ENCODE peak calls at places on chromosome 11, in eight cellular contexts. O is lower leg skin, U is nephron progenitor cell, D is RWPE1, J is fibroblast of the aortic adventitia, W is Calu3, Q is GM13977, G is RWPE2. V is an unnamed sample.
A peak's percentile ranks its signal among the peaks of the same experiment; 100 is the strongest.

GRCh38 chr11:76770642-76771445 is 12.3 kb upstream of the TSKU start:
- DNase-seq in G (no peak), O (peak; percentile 93), D (no peak), W (peak; percentile 53), J (peak; percentile 89), Q (no peak), U (no peak), V (no peak)

GRCh38 chr11:14362613-14363012 is 3.6 kb upstream of the RRAS2 start:
- DNase-seq in Q (no peak), D (no peak), G (no peak), O (no peak), W (no peak), J (no peak), U (no peak), V (no peak)

GRCh38 chr11:75577198-75577597 is 15.1 kb downstream of the SERPINH1 start:
- DNase-seq in U (peak; percentile 71), J (no peak), O (no peak), Q (peak; percentile 56), D (peak; percentile 52), G (no peak), W (peak; percentile 36), V (peak; percentile 52)

GRCh38 chr11:121236115-121237001 is 56.2 kb upstream of the SC5D start:
- DNase-seq in O (no peak), Q (peak; percentile 47), G (no peak), U (peak; percentile 6), J (peak; percentile 15), W (no peak), D (no peak), V (no peak)

GRCh38 chr11:720642-721346 is 14.8 kb downstream of the EPS8L2 start:
- DNase-seq in O (no peak), W (no peak), J (no peak), U (peak; percentile 82), D (no peak), Q (peak; percentile 92), G (peak; percentile 73), V (peak; percentile 44)

GRCh38 chr11:132523929-132524328 is 1008.4 kb downstream of the OPCML start:
- DNase-seq in W (no peak), J (no peak), D (no peak), O (no peak), Q (no peak), U (no peak), G (no peak), V (no peak)

GRCh38 chr11:12884751-12885318 is 124.3 kb upstream of the RASSF10 start:
- DNase-seq in Q (no peak), J (no peak), O (no peak), G (no peak), U (no peak), D (no peak), W (no peak), V (no peak)

GRCh38 chr11:77710358-77710757 is 72.8 kb upstream of the CLNS1A start:
- DNase-seq in Q (no peak), G (no peak), U (no peak), J (peak; percentile 22), O (no peak), W (no peak), D (peak; percentile 8), V (no peak)

GRCh38 chr11:126211236-126212088 is at the start of the genes FAM118B and RPUSD4:
- DNase-seq in J (peak; percentile 95), U (peak; percentile 99), G (peak; percentile 97), O (peak; percentile 100), W (peak; percentile 97), D (peak; percentile 99), Q (peak; percentile 97), V (peak; percentile 99)

GRCh38 chr11:18046116-18046777 is at the start of gene TPH1:
- DNase-seq in G (no peak), U (peak; percentile 71), Q (no peak), D (peak; percentile 50), O (peak; percentile 86), W (peak; percentile 48), J (peak; percentile 41), V (peak; percentile 51)

GRCh38 chr11:36447947-36448346 is 62.1 kb downstream of the TRAF6 start:
- DNase-seq in U (no peak), D (peak; percentile 48), G (peak; percentile 78), O (no peak), Q (no peak), J (no peak), W (peak; percentile 93), V (no peak)

GRCh38 chr11:7467652-7468051 is 17.7 kb upstream of the OLFML1 start:
- DNase-seq in G (no peak), W (no peak), O (no peak), U (no peak), Q (peak; percentile 45), D (no peak), J (no peak), V (no peak)

GRCh38 chr11:89175796-89176195 is 1.9 kb upstream of the TYR start:
- DNase-seq in D (no peak), O (no peak), W (no peak), G (no peak), Q (no peak), U (no peak), J (peak; percentile 3), V (no peak)

GRCh38 chr11:8080674-8081590 is at the start of gene TUB:
- DNase-seq in G (no peak), W (peak; percentile 16), Q (peak; percentile 64), D (peak; percentile 18), U (peak; percentile 75), J (no peak), O (no peak), V (peak; percentile 26)

GRCh38 chr11:36069576-36070214 is 125.8 kb downstream of the LDLRAD3 start:
- DNase-seq in O (no peak), W (no peak), U (peak; percentile 17), D (no peak), Q (no peak), J (no peak), G (no peak), V (no peak)

GRCh38 chr11:65588199-65589054 is 7.2 kb downstream of the KCNK7 start:
- DNase-seq in Q (peak; percentile 97), W (peak; percentile 64), U (no peak), D (no peak), O (no peak), G (no peak), J (peak; percentile 43), V (no peak)

GRCh38 chr11:66142370-66143263 is 72.5 kb downstream of the PACS1 start:
- DNase-seq in W (peak; percentile 35), D (peak; percentile 80), O (no peak), Q (no peak), J (peak; percentile 26), G (no peak), U (no peak), V (no peak)

GRCh38 chr11:78564037-78564888 is 10.4 kb downstream of the NARS2 start:
- DNase-seq in Q (no peak), G (no peak), O (no peak), U (peak; percentile 15), D (peak; percentile 42), J (peak; percentile 87), W (peak; percentile 43), V (peak; percentile 54)

GRCh38 chr11:10294289-10294953 is 402 bp upstream of the SBF2 start:
- DNase-seq in U (peak; percentile 64), Q (no peak), J (peak; percentile 64), G (peak; percentile 58), O (peak; percentile 91), W (peak; percentile 27), D (peak; percentile 44), V (no peak)

GRCh38 chr11:45915446-45915845 is 2.2 kb downstream of the PEX16 start:
- DNase-seq in D (no peak), O (no peak), Q (no peak), W (no peak), G (no peak), U (no peak), J (no peak), V (no peak)

GRCh38 chr11:114827043-114827442 is 148.7 kb downstream of the NXPE2 start:
- DNase-seq in G (no peak), U (no peak), Q (no peak), O (no peak), D (no peak), W (no peak), J (no peak), V (no peak)

GRCh38 chr11:123060265-123061000 is 1.5 kb downstream of the HSPA8 start:
- DNase-seq in U (no peak), Q (no peak), W (no peak), O (no peak), G (no peak), J (no peak), D (no peak), V (no peak)

GRCh38 chr11:67691149-67691548 is 16.7 kb upstream of the ALDH3B2 start:
- DNase-seq in Q (no peak), G (no peak), W (no peak), O (no peak), J (no peak), U (no peak), D (no peak), V (no peak)
- TF ChIP-seq CTCF in Q (peak; percentile 38), G (peak; percentile 45), W (peak; percentile 15), O (no peak), J (peak; percentile 35), U (no peak), D (peak; percentile 18), V (peak; percentile 45)

DNA sequence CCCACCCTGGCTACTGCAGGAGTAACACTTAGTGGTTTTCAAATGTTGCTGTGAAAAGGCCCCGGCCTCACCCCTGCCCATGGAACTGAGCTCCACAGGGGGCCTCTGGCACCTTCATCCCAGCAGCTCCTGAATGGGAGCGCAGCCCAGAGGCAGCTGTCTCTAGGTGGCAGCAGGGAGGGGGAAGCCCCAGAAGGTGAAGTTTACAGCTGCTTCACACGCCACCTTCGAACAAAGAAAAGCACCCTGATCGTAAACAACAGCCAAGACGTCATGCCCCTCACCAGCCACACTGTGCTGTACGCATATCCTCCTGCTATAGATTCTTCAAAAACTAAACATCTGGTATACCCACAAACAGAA is 105.5 kb downstream of the CTTN start:
- DNase-seq in D (no peak), G (no peak), Q (no peak), O (no peak), W (no peak), U (no peak), J (no peak), V (no peak)
- TF ChIP-seq CTCF in D (no peak), G (no peak), Q (no peak), O (no peak), W (no peak), U (peak; percentile 10), J (no peak), V (peak; percentile 35)

GRCh38 chr11:134230339-134230738 is 5.9 kb downstream of the VPS26B start:
- DNase-seq in Q (no peak), W (no peak), O (peak; percentile 56), J (no peak), D (no peak), U (no peak), G (no peak), V (no peak)
- TF ChIP-seq CTCF in Q (no peak), W (no peak), O (no peak), J (no peak), D (no peak), U (no peak), G (no peak), V (no peak)

DNA sequence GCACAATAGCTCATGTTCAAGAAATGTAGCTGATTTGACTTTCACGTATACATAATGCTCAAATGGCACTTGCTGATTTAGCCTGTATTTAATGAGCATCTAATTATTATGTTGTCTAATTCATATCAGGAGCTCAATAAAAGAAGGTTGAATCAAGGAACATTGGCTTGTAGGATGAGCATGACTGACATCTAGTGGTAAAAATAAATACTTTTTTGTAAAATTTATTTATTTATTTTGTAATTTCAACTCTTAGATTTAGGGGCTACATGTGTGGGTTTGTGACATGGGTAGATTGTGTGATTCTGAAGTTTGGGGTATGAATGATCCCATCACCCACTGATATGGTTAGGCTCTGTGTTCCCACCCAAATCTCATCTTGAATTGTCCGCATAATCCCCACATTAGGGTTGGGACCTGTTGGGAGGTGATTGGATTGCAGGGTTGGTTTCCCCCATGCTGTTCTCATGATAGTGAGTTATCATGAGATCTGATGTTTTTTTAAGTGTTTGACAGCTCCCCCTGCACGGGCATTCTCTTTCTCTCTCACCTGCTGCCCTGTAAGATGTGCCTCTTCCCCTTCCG is 1.7 kb upstream of the OR52E5 start:
- DNase-seq in U (no peak), G (no peak), J (peak; percentile 33), D (no peak), W (no peak), O (no peak), Q (peak; percentile 3), V (no peak)
- TF ChIP-seq CTCF in U (peak; percentile 56), G (peak; percentile 74), J (peak; percentile 49), D (peak; percentile 35), W (no peak), O (no peak), Q (peak; percentile 11), V (peak; percentile 72)